ENCODE peak calls at places on chromosomes 12 and 14, in seven cellular contexts. I is IMR-90, Q is endothelial cell of umbilical vein, P is tibial nerve, M is HCT116, D is thyroid gland, H is heart left ventricle. C is an unnamed sample.

GRCh38 chr12:1199700-1200099 is 208.7 kb downstream of the ERC1 start:
- DNase-seq in I (no peak), Q (no peak), P (no peak), M (no peak), D (no peak), H (no peak), C (no peak)

GRCh38 chr12:51813931-51814310 is 34.6 kb downstream of the FIGNL2 start:
- DNase-seq in I (no peak), Q (no peak), P (no peak), M (no peak), D (no peak), H (no peak), C (no peak)

GRCh38 chr14:85587152-85587697 is 57.3 kb downstream of the FLRT2 start:
- DNase-seq in I (peak; percentile 63), Q (no peak), P (no peak), M (no peak), D (peak; percentile 39), H (no peak), C (no peak)

GRCh38 chr14:40697221-40697620 is 909.5 kb upstream of the LRFN5 start:
- DNase-seq in I (no peak), Q (no peak), P (no peak), M (no peak), D (no peak), H (no peak), C (no peak)

GRCh38 chr12:75982974-75983660 is 48.5 kb downstream of the PHLDA1 start:
- DNase-seq in I (no peak), Q (no peak), P (no peak), M (no peak), D (no peak), H (no peak), C (no peak)

GRCh38 chr12:356276-356988 is 32.7 kb downstream of the KDM5A start:
- DNase-seq in I (peak; percentile 38), Q (no peak), P (no peak), M (no peak), D (no peak), H (no peak), C (no peak)

GRCh38 chr12:74393265-74393664 is 144.4 kb upstream of the ATXN7L3B start:
- DNase-seq in I (no peak), Q (no peak), P (no peak), M (peak; percentile 29), D (no peak), H (no peak), C (no peak)

GRCh38 chr12:72141381-72141780 is 130.8 kb upstream of the TRHDE start:
- DNase-seq in I (peak; percentile 28), Q (no peak), P (no peak), M (peak; percentile 22), D (no peak), H (no peak), C (no peak)

GRCh38 chr12:42486407-42486806 is 103.1 kb downstream of the PRICKLE1 start:
- DNase-seq in I (no peak), Q (peak; percentile 39), P (no peak), M (no peak), D (no peak), H (no peak), C (no peak)

GRCh38 chr12:70637286-70637685 is at the start of gene PTPRB:
- DNase-seq in I (no peak), Q (peak; percentile 85), P (no peak), M (no peak), D (no peak), H (no peak), C (no peak)

GRCh38 chr12:56996793-56997545 is 9.4 kb downstream of the ZBTB39 start:
- DNase-seq in I (no peak), Q (peak; percentile 44), P (no peak), M (no peak), D (no peak), H (no peak), C (no peak)

GRCh38 chr12:122116707-122117535 is 38.4 kb downstream of the MLXIP start:
- DNase-seq in I (no peak), Q (no peak), P (no peak), M (no peak), D (no peak), H (peak; percentile 16), C (no peak)

GRCh38 chr12:56221233-56221756 is 427 bp downstream of the RNF41 start:
- DNase-seq in I (peak; percentile 73), Q (peak; percentile 70), P (peak; percentile 37), M (no peak), D (peak; percentile 81), H (peak; percentile 64), C (peak; percentile 65)

GRCh38 chr12:75720807-75721206 is 209.4 kb upstream of the KRR1 start:
- DNase-seq in I (no peak), Q (no peak), P (no peak), M (no peak), D (peak; percentile 73), H (no peak), C (peak; percentile 71)

GRCh38 chr12:68411371-68411770 is 79.2 kb upstream of the MDM1 start:
- DNase-seq in I (no peak), Q (no peak), P (no peak), M (no peak), D (no peak), H (no peak), C (no peak)
- TF ChIP-seq POLR2A in I (no peak), Q (no peak), P (no peak), M (no peak), D (no peak), H (no peak), C (no peak)

GRCh38 chr12:6952121-6952859 is 1.1 kb downstream of the PTPN6 start:
- DNase-seq in I (no peak), Q (no peak), P (no peak), M (no peak), D (no peak), H (no peak), C (no peak)
- H3K27ac ChIP-seq in I (no peak overlapping the region), Q (no peak overlapping the region), P (peak overlapping the region; percentile 53), M (no peak overlapping the region), D (no peak overlapping the region), H (peak overlapping the region; percentile 19), C (peak overlapping the region; percentile 61)

GRCh38 chr12:6327159-6327558 is 14.7 kb downstream of the TNFRSF1A start:
- DNase-seq in I (no peak), Q (no peak), P (no peak), M (no peak), D (no peak), H (no peak), C (no peak)

GRCh38 chr12:6326316-6326959 is 15.4 kb downstream of the TNFRSF1A start:
- DNase-seq in I (peak; percentile 52), Q (peak; percentile 49), P (no peak), M (no peak), D (no peak), H (no peak), C (no peak)

GRCh38 chr12:6323340-6323994 is 13.0 kb downstream of the PLEKHG6 start:
- DNase-seq in I (peak; percentile 94), Q (peak; percentile 98), P (no peak), M (peak; percentile 70), D (peak; percentile 54), H (no peak), C (no peak)

GRCh38 chr12:6323995-6324711 is 13.7 kb downstream of the PLEKHG6 start:
- DNase-seq in I (no peak), Q (no peak), P (no peak), M (no peak), D (no peak), H (no peak), C (no peak)

GRCh38 chr12:6324936-6325750 is 14.7 kb downstream of the PLEKHG6 start:
- DNase-seq in I (no peak), Q (peak; percentile 19), P (no peak), M (no peak), D (peak; percentile 40), H (no peak), C (no peak)
- TF ChIP-seq POLR2A in I (no peak), Q (peak; percentile 57), P (no peak), M (no peak), D (no peak), H (no peak), C (no peak)

GRCh38 chr14:61112506-61112905 is 131.5 kb downstream of the SLC38A6 start:
- DNase-seq in I (no peak), Q (no peak), P (no peak), M (no peak), D (no peak), H (no peak), C (no peak)
- H3K27ac ChIP-seq in I (no peak overlapping the region), Q (no peak overlapping the region), P (no peak overlapping the region), M (no peak overlapping the region), D (no peak overlapping the region), H (no peak overlapping the region), C (no peak overlapping the region)

C was measured in breast epithelium.